ENCODE peak calls at places on chromosomes 6 and 20, in six cellular contexts. One of them, this sample, is unnamed.

GRCh38 chr20:21465799-21466198 is 48.1 kb downstream of the NKX2-2 start:
- DNase-seq in lung: no peak
- DNase-seq in mammary epithelial cell: no peak
- DNase-seq in A549: no peak
- DNase-seq in cardiac muscle cell: no peak
- DNase-seq in GM23338: no peak
- DNase-seq in this sample: no peak

GRCh38 chr6:52539607-52540006 is 37.3 kb downstream of the TRAM2 start:
- DNase-seq in lung: no peak
- DNase-seq in mammary epithelial cell: no peak
- DNase-seq in A549: no peak
- DNase-seq in cardiac muscle cell: no peak
- DNase-seq in GM23338: no peak
- DNase-seq in this sample: no peak

GRCh38 chr20:57323034-57323433 is 6.6 kb upstream of the SPO11 start:
- DNase-seq in lung: no peak
- DNase-seq in mammary epithelial cell: peak
- DNase-seq in A549: no peak
- DNase-seq in cardiac muscle cell: peak
- DNase-seq in GM23338: peak
- DNase-seq in this sample: no peak

GRCh38 chr6:163572612-163573011 is 158.1 kb downstream of the QKI start:
- DNase-seq in lung: no peak
- DNase-seq in mammary epithelial cell: no peak
- DNase-seq in A549: peak
- DNase-seq in cardiac muscle cell: peak
- DNase-seq in GM23338: peak
- DNase-seq in this sample: no peak

GRCh38 chr20:4113996-4114603 is 98.7 kb upstream of the RNF24 start:
- DNase-seq in lung: no peak
- DNase-seq in mammary epithelial cell: no peak
- DNase-seq in A549: no peak
- DNase-seq in cardiac muscle cell: no peak
- DNase-seq in GM23338: no peak
- DNase-seq in this sample: no peak

GRCh38 chr6:71279740-71280139 is 8.9 kb upstream of the OGFRL1 start:
- DNase-seq in lung: no peak
- DNase-seq in mammary epithelial cell: no peak
- DNase-seq in A549: no peak
- DNase-seq in cardiac muscle cell: no peak
- DNase-seq in GM23338: no peak
- DNase-seq in this sample: no peak

GRCh38 chr20:3660262-3661059 is 2.7 kb downstream of the GFRA4 start:
- DNase-seq in lung: no peak
- DNase-seq in mammary epithelial cell: no peak
- DNase-seq in A549: no peak
- DNase-seq in cardiac muscle cell: no peak
- DNase-seq in GM23338: peak
- DNase-seq in this sample: no peak

GRCh38 chr6:112443666-112444065 is 96.5 kb downstream of the RFPL4B start:
- DNase-seq in lung: no peak
- DNase-seq in mammary epithelial cell: no peak
- DNase-seq in A549: no peak
- DNase-seq in cardiac muscle cell: peak
- DNase-seq in GM23338: no peak
- DNase-seq in this sample: no peak

GRCh38 chr6:16766043-16766521 is 4.8 kb upstream of the ATXN1 start:
- DNase-seq in lung: no peak
- DNase-seq in mammary epithelial cell: peak
- DNase-seq in A549: peak
- DNase-seq in cardiac muscle cell: no peak
- DNase-seq in GM23338: no peak
- DNase-seq in this sample: no peak

GRCh38 chr6:129717287-129717686 is 7.3 kb upstream of the ARHGAP18 start:
- DNase-seq in lung: no peak
- DNase-seq in mammary epithelial cell: peak
- DNase-seq in A549: no peak
- DNase-seq in cardiac muscle cell: peak
- DNase-seq in GM23338: no peak
- DNase-seq in this sample: no peak

GRCh38 chr6:88165877-88166492 is at the start of gene CNR1:
- DNase-seq in lung: peak
- DNase-seq in mammary epithelial cell: peak
- DNase-seq in A549: peak
- DNase-seq in cardiac muscle cell: peak
- DNase-seq in GM23338: peak
- DNase-seq in this sample: no peak

GRCh38 chr20:53654932-53655674 is 61.5 kb upstream of the ZNF217 start:
- DNase-seq in lung: no peak
- DNase-seq in mammary epithelial cell: no peak
- DNase-seq in A549: peak
- DNase-seq in cardiac muscle cell: no peak
- DNase-seq in GM23338: no peak
- DNase-seq in this sample: no peak
- H3K27ac ChIP-seq in lung: no peak
- H3K27ac ChIP-seq in mammary epithelial cell: no peak
- H3K27ac ChIP-seq in A549: peak
- H3K27ac ChIP-seq in cardiac muscle cell: no peak
- H3K27ac ChIP-seq in GM23338: no peak
- H3K27ac ChIP-seq in this sample: no peak

GRCh38 chr6:36599791-36600209 is 5.6 kb downstream of the SRSF3 start:
- DNase-seq in lung: no peak
- DNase-seq in mammary epithelial cell: peak
- DNase-seq in A549: peak
- DNase-seq in cardiac muscle cell: peak
- DNase-seq in GM23338: peak
- DNase-seq in this sample: no peak

GRCh38 chr6:36598326-36598725 is 4.2 kb downstream of the SRSF3 start:
- DNase-seq in lung: no peak
- DNase-seq in mammary epithelial cell: no peak
- DNase-seq in A549: no peak
- DNase-seq in cardiac muscle cell: no peak
- DNase-seq in GM23338: no peak
- DNase-seq in this sample: no peak

GRCh38 chr6:36598739-36599318 is 4.7 kb downstream of the SRSF3 start:
- DNase-seq in lung: no peak
- DNase-seq in mammary epithelial cell: no peak
- DNase-seq in A549: no peak
- DNase-seq in cardiac muscle cell: no peak
- DNase-seq in GM23338: no peak
- DNase-seq in this sample: no peak

GRCh38 chr6:36596359-36596758 is 2.2 kb downstream of the SRSF3 start:
- DNase-seq in lung: no peak
- DNase-seq in mammary epithelial cell: no peak
- DNase-seq in A549: no peak
- DNase-seq in cardiac muscle cell: no peak
- DNase-seq in GM23338: no peak
- DNase-seq in this sample: no peak

DNA sequence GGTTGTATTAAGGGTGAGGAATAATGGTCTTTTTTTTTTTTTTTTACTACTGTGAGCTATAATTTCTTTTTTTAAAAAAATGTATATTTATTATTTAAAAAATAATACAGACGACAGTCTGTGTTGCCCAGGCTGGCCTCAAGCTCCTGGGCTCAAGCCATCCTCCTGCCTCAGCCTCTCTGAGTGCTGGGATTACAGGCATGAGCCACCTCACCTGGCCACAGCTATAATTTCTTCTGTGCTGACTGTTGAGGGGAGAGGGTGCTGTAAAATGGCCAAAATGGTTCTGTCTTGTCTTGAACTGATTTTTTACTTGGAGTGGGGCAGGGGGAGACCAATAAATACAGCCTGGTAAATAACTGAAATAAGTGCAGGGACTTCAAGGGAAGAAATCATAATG is 3.6 kb downstream of the SRSF3 start:
- DNase-seq in lung: no peak
- DNase-seq in mammary epithelial cell: no peak
- DNase-seq in A549: no peak
- DNase-seq in cardiac muscle cell: no peak
- DNase-seq in GM23338: no peak
- DNase-seq in this sample: no peak
- H3K4me3 ChIP-seq in lung: no peak
- H3K4me3 ChIP-seq in mammary epithelial cell: peak
- H3K4me3 ChIP-seq in A549: peak
- H3K4me3 ChIP-seq in cardiac muscle cell: peak
- H3K4me3 ChIP-seq in GM23338: peak
- H3K4me3 ChIP-seq in this sample: no peak

GRCh38 chr20:48017504-48017903 is 232.2 kb upstream of the SULF2 start:
- DNase-seq in lung: no peak
- DNase-seq in mammary epithelial cell: no peak
- DNase-seq in A549: no peak
- DNase-seq in cardiac muscle cell: no peak
- DNase-seq in GM23338: no peak
- DNase-seq in this sample: no peak
- H3K27ac ChIP-seq in lung: no peak
- H3K27ac ChIP-seq in mammary epithelial cell: no peak
- H3K27ac ChIP-seq in A549: no peak
- H3K27ac ChIP-seq in cardiac muscle cell: no peak
- H3K27ac ChIP-seq in GM23338: no peak
- H3K27ac ChIP-seq in this sample: no peak

DNA sequence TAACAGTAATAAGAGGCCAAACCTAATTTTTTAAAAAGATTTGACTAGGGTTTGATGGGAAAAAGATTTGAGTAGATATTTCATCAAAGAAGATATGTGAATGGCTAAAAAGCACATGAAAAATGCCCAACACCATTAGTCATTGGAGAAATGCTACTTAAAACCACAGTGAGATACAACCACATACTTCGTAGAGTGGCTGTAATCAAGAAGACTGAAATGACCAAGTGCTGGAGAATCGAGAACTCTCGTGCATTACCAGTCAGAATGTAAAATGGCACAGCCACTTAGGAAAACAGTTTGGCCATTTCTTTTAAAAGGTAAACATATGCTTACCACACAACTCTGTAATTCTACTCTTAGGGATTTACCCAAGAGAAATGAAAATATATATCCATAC is 175.5 kb downstream of the EYA2 start:
- DNase-seq in lung: no peak
- DNase-seq in mammary epithelial cell: no peak
- DNase-seq in A549: no peak
- DNase-seq in cardiac muscle cell: peak
- DNase-seq in GM23338: no peak
- DNase-seq in this sample: no peak
- H3K4me3 ChIP-seq in lung: no peak
- H3K4me3 ChIP-seq in mammary epithelial cell: no peak
- H3K4me3 ChIP-seq in A549: no peak
- H3K4me3 ChIP-seq in cardiac muscle cell: no peak
- H3K4me3 ChIP-seq in GM23338: no peak
- H3K4me3 ChIP-seq in this sample: no peak

GRCh38 chr6:136184738-136185137 is 65.4 kb downstream of the MTFR2 start:
- DNase-seq in lung: no peak
- DNase-seq in mammary epithelial cell: no peak
- DNase-seq in A549: no peak
- DNase-seq in cardiac muscle cell: no peak
- DNase-seq in GM23338: no peak
- DNase-seq in this sample: no peak

GRCh38 chr6:136181858-136182257 is 68.3 kb downstream of the MTFR2 start:
- DNase-seq in lung: no peak
- DNase-seq in mammary epithelial cell: no peak
- DNase-seq in A549: no peak
- DNase-seq in cardiac muscle cell: no peak
- DNase-seq in GM23338: no peak
- DNase-seq in this sample: no peak

GRCh38 chr6:136181191-136181833 is 68.8 kb downstream of the MTFR2 start:
- DNase-seq in lung: no peak
- DNase-seq in mammary epithelial cell: no peak
- DNase-seq in A549: no peak
- DNase-seq in cardiac muscle cell: no peak
- DNase-seq in GM23338: no peak
- DNase-seq in this sample: no peak

GRCh38 chr6:136178749-136179148 is 71.4 kb downstream of the MTFR2 start:
- DNase-seq in lung: no peak
- DNase-seq in mammary epithelial cell: no peak
- DNase-seq in A549: no peak
- DNase-seq in cardiac muscle cell: no peak
- DNase-seq in GM23338: no peak
- DNase-seq in this sample: no peak

DNA sequence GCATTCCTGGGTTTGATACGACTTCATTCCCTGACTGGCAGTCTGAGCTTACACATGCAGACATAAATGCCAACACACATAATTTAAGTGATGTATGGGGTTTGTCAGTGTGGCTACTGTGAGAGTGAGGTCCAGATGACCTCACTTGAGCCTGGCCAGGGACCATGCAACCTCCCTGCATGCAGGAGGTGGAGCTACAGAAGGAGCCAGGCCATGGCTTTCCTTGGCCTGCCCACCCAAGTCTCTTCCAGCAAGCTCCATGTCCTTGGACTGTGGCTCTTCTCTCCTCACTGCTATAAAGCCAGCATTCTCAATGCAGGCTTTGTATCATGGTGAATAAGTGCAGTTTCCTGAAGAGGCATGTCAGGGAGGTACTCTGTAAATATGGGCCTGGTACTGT is 69.4 kb downstream of the MTFR2 start:
- DNase-seq in lung: no peak
- DNase-seq in mammary epithelial cell: no peak
- DNase-seq in A549: no peak
- DNase-seq in cardiac muscle cell: no peak
- DNase-seq in GM23338: no peak
- DNase-seq in this sample: no peak
- H3K27ac ChIP-seq in lung: peak
- H3K27ac ChIP-seq in mammary epithelial cell: no peak
- H3K27ac ChIP-seq in A549: no peak
- H3K27ac ChIP-seq in cardiac muscle cell: no peak
- H3K27ac ChIP-seq in GM23338: no peak
- H3K27ac ChIP-seq in this sample: no peak

GRCh38 chr6:15689586-15690450 is 27.0 kb upstream of the DTNBP1 start:
- DNase-seq in lung: no peak
- DNase-seq in mammary epithelial cell: no peak
- DNase-seq in A549: no peak
- DNase-seq in cardiac muscle cell: peak
- DNase-seq in GM23338: no peak
- DNase-seq in this sample: no peak

GRCh38 chr6:15685629-15686028 is 22.8 kb upstream of the DTNBP1 start:
- DNase-seq in lung: no peak
- DNase-seq in mammary epithelial cell: no peak
- DNase-seq in A549: no peak
- DNase-seq in cardiac muscle cell: no peak
- DNase-seq in GM23338: no peak
- DNase-seq in this sample: no peak

GRCh38 chr6:15690451-15690961 is 27.7 kb upstream of the DTNBP1 start:
- DNase-seq in lung: no peak
- DNase-seq in mammary epithelial cell: no peak
- DNase-seq in A549: no peak
- DNase-seq in cardiac muscle cell: peak
- DNase-seq in GM23338: no peak
- DNase-seq in this sample: no peak

GRCh38 chr6:15691250-15691869 is 28.5 kb upstream of the DTNBP1 start:
- DNase-seq in lung: peak
- DNase-seq in mammary epithelial cell: peak
- DNase-seq in A549: peak
- DNase-seq in cardiac muscle cell: peak
- DNase-seq in GM23338: peak
- DNase-seq in this sample: peak
- H3K4me3 ChIP-seq in lung: no peak
- H3K4me3 ChIP-seq in mammary epithelial cell: no peak
- H3K4me3 ChIP-seq in A549: peak
- H3K4me3 ChIP-seq in cardiac muscle cell: no peak
- H3K4me3 ChIP-seq in GM23338: no peak
- H3K4me3 ChIP-seq in this sample: no peak

This sample was measured in iPS DF 6.9.